ENCODE peak calls at places on chromosome 2, in five cellular contexts. J, Q, K, C and Y are unnamed samples.
A peak's percentile ranks its signal among the peaks of the same experiment; 100 is the strongest.

GRCh38 chr2:39875182-39875913 is 96.3 kb upstream of the THUMPD2 start:
- DNase-seq in J (peak; percentile 94), Q (peak; percentile 87), K (peak; percentile 26), C (no peak), Y (peak; percentile 86)

GRCh38 chr2:197057946-197058345 is 131.4 kb upstream of the PGAP1 start:
- DNase-seq in J (no peak), Q (no peak), K (no peak), C (no peak), Y (no peak)

GRCh38 chr2:41920812-41921211 is 127.0 kb upstream of the PKDCC start:
- DNase-seq in J (no peak), Q (no peak), K (no peak), C (no peak), Y (no peak)

GRCh38 chr2:143344780-143345179 is 215.6 kb downstream of the ARHGAP15 start:
- DNase-seq in J (no peak), Q (no peak), K (no peak), C (no peak), Y (no peak)

GRCh38 chr2:208042041-208042440 is 16.7 kb upstream of the PLEKHM3 start:
- DNase-seq in J (peak; percentile 52), Q (no peak), K (no peak), C (no peak), Y (no peak)

GRCh38 chr2:11678306-11678960 is 8.4 kb upstream of the NTSR2 start:
- DNase-seq in J (no peak), Q (no peak), K (no peak), C (no peak), Y (no peak)

GRCh38 chr2:217103752-217104540 is 244.1 kb upstream of the TNP1 start:
- DNase-seq in J (peak; percentile 62), Q (peak; percentile 37), K (no peak), C (peak; percentile 12), Y (no peak)

GRCh38 chr2:184680825-184681224 is 82.5 kb downstream of the ZNF804A start:
- DNase-seq in J (no peak), Q (no peak), K (no peak), C (no peak), Y (no peak)

GRCh38 chr2:46075848-46076247 is 221.4 kb upstream of the EPAS1 start:
- DNase-seq in J (no peak), Q (no peak), K (no peak), C (no peak), Y (no peak)

GRCh38 chr2:33015421-33016142 is 68.8 kb downstream of the LTBP1 start:
- DNase-seq in J (peak; percentile 62), Q (peak; percentile 51), K (no peak), C (no peak), Y (no peak)

GRCh38 chr2:23418490-23418911 is 33.5 kb downstream of the KLHL29 start:
- DNase-seq in J (peak; percentile 32), Q (no peak), K (no peak), C (no peak), Y (no peak)

GRCh38 chr2:191249131-191249813 is 4.1 kb downstream of the MYO1B start:
- DNase-seq in J (no peak), Q (no peak), K (no peak), C (no peak), Y (no peak)

GRCh38 chr2:232137748-232138147 is 176.2 kb downstream of the DIS3L2 start:
- DNase-seq in J (no peak), Q (no peak), K (no peak), C (no peak), Y (no peak)

GRCh38 chr2:2271471-2271941 is 59.6 kb downstream of the MYT1L start:
- DNase-seq in J (peak; percentile 22), Q (no peak), K (no peak), C (no peak), Y (no peak)

GRCh38 chr2:188976545-188977268 is 2.5 kb downstream of the COL3A1 start:
- DNase-seq in J (peak; percentile 54), Q (no peak), K (no peak), C (no peak), Y (no peak)

GRCh38 chr2:219576505-219577388 is 4.6 kb downstream of the INHA start:
- DNase-seq in J (no peak), Q (no peak), K (peak; percentile 70), C (peak; percentile 84), Y (no peak)

GRCh38 chr2:240840435-240841060 is 20.5 kb upstream of the KIF1A start:
- DNase-seq in J (peak; percentile 58), Q (no peak), K (peak; percentile 38), C (peak; percentile 83), Y (peak; percentile 20)

GRCh38 chr2:25251461-25252273 is 83.3 kb upstream of the POMC start:
- DNase-seq in J (peak; percentile 43), Q (no peak), K (peak; percentile 60), C (peak; percentile 61), Y (no peak)

GRCh38 chr2:74887961-74888670 is 54.2 kb downstream of the HK2 start:
- DNase-seq in J (peak; percentile 37), Q (no peak), K (no peak), C (no peak), Y (no peak)

GRCh38 chr2:55106148-55106547 is 55.9 kb upstream of the RTN4 start:
- DNase-seq in J (no peak), Q (no peak), K (no peak), C (no peak), Y (no peak)

GRCh38 chr2:239261336-239261735 is 139.5 kb downstream of the HDAC4 start:
- DNase-seq in J (no peak), Q (no peak), K (no peak), C (no peak), Y (no peak)

GRCh38 chr2:27956895-27957294 is 66.4 kb downstream of the BABAM2 start:
- DNase-seq in J (peak; percentile 20), Q (peak; percentile 46), K (no peak), C (no peak), Y (no peak)

GRCh38 chr2:27953077-27953476 is 62.5 kb downstream of the BABAM2 start:
- DNase-seq in J (no peak), Q (no peak), K (no peak), C (no peak), Y (no peak)

GRCh38 chr2:27954261-27954673 is 63.7 kb downstream of the BABAM2 start:
- DNase-seq in J (peak; percentile 79), Q (no peak), K (no peak), C (no peak), Y (no peak)

GRCh38 chr2:27954771-27955384 is 64.3 kb downstream of the BABAM2 start:
- DNase-seq in J (peak; percentile 96), Q (peak; percentile 98), K (peak; percentile 34), C (no peak), Y (peak; percentile 98)

GRCh38 chr2:27955762-27956161 is 65.2 kb downstream of the BABAM2 start:
- DNase-seq in J (no peak), Q (no peak), K (no peak), C (no peak), Y (no peak)
- H3K4me3 ChIP-seq in J (no peak overlapping the region), Q (no peak overlapping the region), K (no peak overlapping the region), C (no peak overlapping the region), Y (no peak overlapping the region)

GRCh38 chr2:80075719-80076118 is 228.8 kb downstream of the LRRTM1 start:
- DNase-seq in J (no peak), Q (no peak), K (no peak), C (no peak), Y (no peak)

GRCh38 chr2:80070587-80070986 is 234.0 kb downstream of the LRRTM1 start:
- DNase-seq in J (no peak), Q (no peak), K (no peak), C (peak; percentile 59), Y (no peak)

GRCh38 chr2:80068068-80068467 is 236.5 kb downstream of the LRRTM1 start:
- DNase-seq in J (no peak), Q (no peak), K (no peak), C (no peak), Y (no peak)

GRCh38 chr2:80074321-80074720 is 230.2 kb downstream of the LRRTM1 start:
- DNase-seq in J (no peak), Q (no peak), K (no peak), C (no peak), Y (no peak)

DNA sequence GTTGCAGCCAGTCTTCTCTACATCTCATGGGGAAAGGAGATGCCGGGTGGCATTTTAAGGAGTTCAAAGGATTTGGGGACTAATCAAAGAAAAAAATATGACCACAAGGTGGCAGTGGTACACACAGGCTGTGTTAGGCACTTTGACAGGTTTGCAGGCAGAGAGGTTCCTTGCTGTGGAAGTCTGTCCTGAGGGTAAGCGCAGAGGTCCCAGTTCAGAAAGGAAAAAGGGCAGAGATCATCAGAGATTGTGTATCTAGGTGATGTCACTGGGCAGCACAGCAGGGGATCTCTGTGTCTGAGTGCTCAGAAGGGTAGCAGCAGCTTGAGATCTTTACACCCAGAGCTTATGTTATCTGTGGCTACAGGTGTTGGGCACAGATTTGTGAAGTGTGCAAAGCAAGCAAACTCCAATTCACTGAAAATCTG is 231.4 kb downstream of the LRRTM1 start:
- DNase-seq in J (peak; percentile 51), Q (peak; percentile 27), K (no peak), C (peak; percentile 91), Y (peak; percentile 49)
- TF ChIP-seq CTCF in J (peak; percentile 58), Q (peak; percentile 63), K (no peak), C (peak; percentile 83), Y (peak; percentile 71)

DNA sequence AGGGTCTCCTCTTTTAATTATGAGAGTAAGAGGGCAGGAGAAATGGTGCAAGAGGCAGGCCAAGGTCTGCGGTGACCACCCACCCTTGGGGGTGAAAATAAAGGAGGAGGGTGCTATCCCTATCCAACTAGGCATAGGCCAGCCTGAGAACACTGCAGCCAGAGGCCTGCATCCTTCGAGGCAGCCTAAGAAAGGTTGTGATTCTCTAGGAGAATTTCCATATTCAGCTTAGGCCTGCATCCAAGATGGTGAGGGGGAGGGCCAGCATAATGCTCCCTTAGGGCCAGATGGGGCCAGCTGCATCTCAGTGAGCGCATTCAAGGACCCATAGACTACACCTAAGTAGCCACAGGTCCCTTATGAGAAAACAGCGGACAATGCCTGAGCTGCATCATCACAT is 3.5 kb upstream of the UPP2 start:
- DNase-seq in J (no peak), Q (no peak), K (no peak), C (peak; percentile 11), Y (no peak)
- H3K4me3 ChIP-seq in J (no peak overlapping the region), Q (no peak overlapping the region), K (no peak overlapping the region), C (no peak overlapping the region), Y (no peak overlapping the region)

GRCh38 chr2:115481842-115482241 is 1039.4 kb downstream of the DPP10 start:
- DNase-seq in J (no peak), Q (no peak), K (no peak), C (no peak), Y (no peak)

GRCh38 chr2:115484483-115484882 is 1042.0 kb downstream of the DPP10 start:
- DNase-seq in J (no peak), Q (no peak), K (no peak), C (no peak), Y (no peak)

GRCh38 chr2:115483631-115484030 is 1041.2 kb downstream of the DPP10 start:
- DNase-seq in J (no peak), Q (no peak), K (no peak), C (no peak), Y (no peak)

GRCh38 chr2:115484983-115485382 is 1042.5 kb downstream of the DPP10 start:
- DNase-seq in J (no peak), Q (no peak), K (no peak), C (no peak), Y (no peak)
- TF ChIP-seq CTCF in J (no peak), Q (no peak), K (no peak), C (no peak), Y (no peak)